ENCODE peak calls at places on chromosome 16, in seven cellular contexts. One of them, this sample, is unnamed.

GRCh38 chr16:52837251-52837650 is 215.4 kb downstream of the CHD9NB start:
- DNase-seq in endothelial cell of umbilical vein: no peak
- DNase-seq in upper lobe of right lung: no peak
- DNase-seq in thoracic aorta: no peak
- DNase-seq in fibroblast of pulmonary artery: no peak
- DNase-seq in uterus: no peak
- DNase-seq in CD8-positive, alpha-beta T cell: no peak
- DNase-seq in this sample: no peak

GRCh38 chr16:81447383-81448101 is 2.9 kb downstream of the CMIP start:
- DNase-seq in CD8-positive, alpha-beta T cell: no peak
- DNase-seq in fibroblast of pulmonary artery: no peak
- DNase-seq in thoracic aorta: no peak
- DNase-seq in uterus: no peak
- DNase-seq in upper lobe of right lung: peak
- DNase-seq in endothelial cell of umbilical vein: peak
- DNase-seq in this sample: no peak

GRCh38 chr16:369866-370436 is 387 bp downstream of the MRPL28 start:
- DNase-seq in thoracic aorta: no peak
- DNase-seq in fibroblast of pulmonary artery: no peak
- DNase-seq in upper lobe of right lung: peak
- DNase-seq in endothelial cell of umbilical vein: no peak
- DNase-seq in uterus: no peak
- DNase-seq in CD8-positive, alpha-beta T cell: no peak
- DNase-seq in this sample: no peak

GRCh38 chr16:82004651-82005490 is 6.4 kb downstream of the SDR42E1 start:
- DNase-seq in CD8-positive, alpha-beta T cell: no peak
- DNase-seq in fibroblast of pulmonary artery: no peak
- DNase-seq in upper lobe of right lung: no peak
- DNase-seq in uterus: no peak
- DNase-seq in thoracic aorta: no peak
- DNase-seq in endothelial cell of umbilical vein: peak
- DNase-seq in this sample: no peak

GRCh38 chr16:25177831-25178688 is 38.7 kb upstream of the AQP8 start:
- DNase-seq in thoracic aorta: no peak
- DNase-seq in CD8-positive, alpha-beta T cell: no peak
- DNase-seq in endothelial cell of umbilical vein: no peak
- DNase-seq in fibroblast of pulmonary artery: no peak
- DNase-seq in upper lobe of right lung: peak
- DNase-seq in uterus: no peak
- DNase-seq in this sample: no peak

GRCh38 chr16:6081320-6081976 is 983.9 kb upstream of the EEF2KMT start:
- DNase-seq in upper lobe of right lung: no peak
- DNase-seq in uterus: no peak
- DNase-seq in endothelial cell of umbilical vein: no peak
- DNase-seq in fibroblast of pulmonary artery: peak
- DNase-seq in thoracic aorta: no peak
- DNase-seq in CD8-positive, alpha-beta T cell: no peak
- DNase-seq in this sample: no peak

GRCh38 chr16:84832488-84833141 is 12.8 kb downstream of the CRISPLD2 start:
- DNase-seq in fibroblast of pulmonary artery: peak
- DNase-seq in uterus: peak
- DNase-seq in thoracic aorta: peak
- DNase-seq in endothelial cell of umbilical vein: no peak
- DNase-seq in CD8-positive, alpha-beta T cell: no peak
- DNase-seq in upper lobe of right lung: peak
- DNase-seq in this sample: no peak

GRCh38 chr16:24516900-24517669 is 22.3 kb upstream of the RBBP6 start:
- DNase-seq in uterus: peak
- DNase-seq in upper lobe of right lung: peak
- DNase-seq in thoracic aorta: peak
- DNase-seq in fibroblast of pulmonary artery: peak
- DNase-seq in CD8-positive, alpha-beta T cell: peak
- DNase-seq in endothelial cell of umbilical vein: peak
- DNase-seq in this sample: no peak

GRCh38 chr16:10511829-10512228 is 68.6 kb downstream of the EMP2 start:
- DNase-seq in upper lobe of right lung: no peak
- DNase-seq in thoracic aorta: no peak
- DNase-seq in fibroblast of pulmonary artery: no peak
- DNase-seq in CD8-positive, alpha-beta T cell: no peak
- DNase-seq in uterus: no peak
- DNase-seq in endothelial cell of umbilical vein: no peak
- DNase-seq in this sample: no peak

GRCh38 chr16:70399951-70400350 is 38.9 kb downstream of the ST3GAL2 start:
- DNase-seq in endothelial cell of umbilical vein: no peak
- DNase-seq in fibroblast of pulmonary artery: no peak
- DNase-seq in uterus: no peak
- DNase-seq in upper lobe of right lung: no peak
- DNase-seq in thoracic aorta: no peak
- DNase-seq in CD8-positive, alpha-beta T cell: no peak
- DNase-seq in this sample: no peak

GRCh38 chr16:53775821-53776431 is 72.0 kb downstream of the FTO start:
- DNase-seq in CD8-positive, alpha-beta T cell: no peak
- DNase-seq in upper lobe of right lung: peak
- DNase-seq in fibroblast of pulmonary artery: peak
- DNase-seq in endothelial cell of umbilical vein: no peak
- DNase-seq in thoracic aorta: peak
- DNase-seq in uterus: peak
- DNase-seq in this sample: no peak

GRCh38 chr16:11517926-11518325 is 68.8 kb downstream of the LITAF start:
- DNase-seq in uterus: no peak
- DNase-seq in endothelial cell of umbilical vein: no peak
- DNase-seq in fibroblast of pulmonary artery: no peak
- DNase-seq in upper lobe of right lung: no peak
- DNase-seq in CD8-positive, alpha-beta T cell: no peak
- DNase-seq in thoracic aorta: no peak
- DNase-seq in this sample: no peak

GRCh38 chr16:73921295-73921694 is 375.3 kb upstream of the PSMD7 start:
- DNase-seq in CD8-positive, alpha-beta T cell: no peak
- DNase-seq in uterus: no peak
- DNase-seq in thoracic aorta: no peak
- DNase-seq in endothelial cell of umbilical vein: no peak
- DNase-seq in upper lobe of right lung: no peak
- DNase-seq in fibroblast of pulmonary artery: no peak
- DNase-seq in this sample: no peak

GRCh38 chr16:71482569-71482968 is 6.6 kb downstream of the ZNF19 start:
- DNase-seq in fibroblast of pulmonary artery: no peak
- DNase-seq in endothelial cell of umbilical vein: no peak
- DNase-seq in thoracic aorta: no peak
- DNase-seq in upper lobe of right lung: no peak
- DNase-seq in uterus: no peak
- DNase-seq in CD8-positive, alpha-beta T cell: no peak
- DNase-seq in this sample: no peak

GRCh38 chr16:66503030-66503429 is 46.9 kb downstream of the TK2 start:
- DNase-seq in upper lobe of right lung: no peak
- DNase-seq in fibroblast of pulmonary artery: no peak
- DNase-seq in thoracic aorta: no peak
- DNase-seq in uterus: peak
- DNase-seq in endothelial cell of umbilical vein: no peak
- DNase-seq in CD8-positive, alpha-beta T cell: no peak
- DNase-seq in this sample: no peak

GRCh38 chr16:24853830-24854229 is 8.1 kb downstream of the SLC5A11 start:
- DNase-seq in thoracic aorta: no peak
- DNase-seq in uterus: peak
- DNase-seq in CD8-positive, alpha-beta T cell: no peak
- DNase-seq in upper lobe of right lung: no peak
- DNase-seq in endothelial cell of umbilical vein: peak
- DNase-seq in fibroblast of pulmonary artery: peak
- DNase-seq in this sample: no peak

GRCh38 chr16:67548265-67549126 is 13.8 kb upstream of the CTCF start:
- DNase-seq in uterus: no peak
- DNase-seq in CD8-positive, alpha-beta T cell: no peak
- DNase-seq in fibroblast of pulmonary artery: no peak
- DNase-seq in thoracic aorta: no peak
- DNase-seq in endothelial cell of umbilical vein: peak
- DNase-seq in upper lobe of right lung: peak
- DNase-seq in this sample: no peak

GRCh38 chr16:88552815-88553214 is 17.4 kb upstream of the ZC3H18 start:
- DNase-seq in endothelial cell of umbilical vein: no peak
- DNase-seq in CD8-positive, alpha-beta T cell: no peak
- DNase-seq in fibroblast of pulmonary artery: no peak
- DNase-seq in upper lobe of right lung: no peak
- DNase-seq in thoracic aorta: no peak
- DNase-seq in uterus: no peak
- DNase-seq in this sample: no peak
- H3K4me3 ChIP-seq in endothelial cell of umbilical vein: no peak
- H3K4me3 ChIP-seq in CD8-positive, alpha-beta T cell: no peak
- H3K4me3 ChIP-seq in fibroblast of pulmonary artery: no peak
- H3K4me3 ChIP-seq in upper lobe of right lung: no peak
- H3K4me3 ChIP-seq in thoracic aorta: no peak
- H3K4me3 ChIP-seq in uterus: no peak
- H3K4me3 ChIP-seq in this sample: no peak

DNA sequence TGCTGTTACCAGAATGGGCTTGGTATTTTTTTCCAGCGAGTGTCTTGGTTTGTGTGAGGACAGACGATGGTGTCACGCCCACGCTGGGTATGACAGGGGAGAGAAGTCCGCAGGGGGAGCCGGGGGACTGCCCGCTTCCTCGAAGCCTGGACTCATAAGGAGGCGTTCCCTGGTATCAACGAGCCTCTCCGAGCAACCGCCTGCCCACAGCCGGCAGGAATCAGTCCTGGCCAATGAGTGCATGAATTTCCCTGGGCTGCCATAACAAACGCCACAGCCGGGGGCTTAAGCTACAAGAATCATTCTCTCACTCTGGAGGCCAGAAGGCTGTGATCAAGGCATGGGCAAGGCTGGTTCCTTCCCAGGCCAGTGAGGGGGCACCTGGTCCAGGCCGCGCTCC is 26.1 kb upstream of the JPH3 start:
- DNase-seq in CD8-positive, alpha-beta T cell: no peak
- DNase-seq in thoracic aorta: no peak
- DNase-seq in endothelial cell of umbilical vein: no peak
- DNase-seq in upper lobe of right lung: no peak
- DNase-seq in fibroblast of pulmonary artery: no peak
- DNase-seq in uterus: no peak
- DNase-seq in this sample: no peak
- TF ChIP-seq CTCF in CD8-positive, alpha-beta T cell: no peak
- TF ChIP-seq CTCF in thoracic aorta: no peak
- TF ChIP-seq CTCF in endothelial cell of umbilical vein: no peak
- TF ChIP-seq CTCF in upper lobe of right lung: no peak
- TF ChIP-seq CTCF in fibroblast of pulmonary artery: no peak
- TF ChIP-seq CTCF in uterus: no peak
- TF ChIP-seq CTCF in this sample: no peak

DNA sequence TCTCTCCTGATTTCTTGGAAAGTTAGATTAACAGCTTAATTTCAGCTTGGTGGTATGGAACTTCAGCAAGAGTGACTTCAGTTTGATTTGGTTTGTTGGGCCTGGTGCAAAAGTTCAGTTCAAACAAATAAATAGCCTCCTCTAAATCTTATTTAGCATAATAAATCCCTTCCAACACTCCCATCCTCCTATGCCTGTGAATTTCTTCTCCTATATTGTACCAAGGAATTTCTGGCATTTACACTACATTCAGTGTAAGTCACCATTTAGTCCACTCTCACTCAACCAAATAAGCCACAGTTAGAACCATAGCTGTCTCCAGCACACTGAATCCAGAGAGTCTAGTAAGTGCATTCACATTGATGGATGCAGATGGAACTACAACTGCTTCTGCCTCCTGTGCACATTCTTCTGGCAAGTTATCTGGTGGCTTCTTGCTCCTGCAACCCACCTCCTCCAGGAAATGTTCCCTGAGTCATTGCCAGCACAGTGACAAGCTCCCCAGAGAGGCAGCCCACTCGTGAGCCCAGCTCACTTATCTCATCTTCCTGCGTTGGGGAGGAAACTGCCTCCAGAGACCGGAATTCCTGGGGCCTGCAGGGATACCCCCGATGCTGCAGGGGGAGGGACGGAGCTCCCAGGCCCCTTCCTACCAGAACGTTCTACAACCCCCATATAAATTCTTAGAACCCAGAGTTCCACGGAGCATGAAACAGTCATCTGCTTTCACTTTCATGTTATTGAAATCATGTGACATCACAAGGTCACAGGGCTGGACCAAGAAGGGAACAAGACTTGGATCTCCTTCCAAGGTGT is 318.3 kb downstream of the PHKB start:
- DNase-seq in CD8-positive, alpha-beta T cell: no peak
- DNase-seq in upper lobe of right lung: no peak
- DNase-seq in endothelial cell of umbilical vein: peak
- DNase-seq in fibroblast of pulmonary artery: peak
- DNase-seq in uterus: no peak
- DNase-seq in thoracic aorta: no peak
- DNase-seq in this sample: no peak
- H3K4me3 ChIP-seq in CD8-positive, alpha-beta T cell: peak
- H3K4me3 ChIP-seq in upper lobe of right lung: peak
- H3K4me3 ChIP-seq in endothelial cell of umbilical vein: peak
- H3K4me3 ChIP-seq in fibroblast of pulmonary artery: peak
- H3K4me3 ChIP-seq in uterus: peak
- H3K4me3 ChIP-seq in thoracic aorta: peak
- H3K4me3 ChIP-seq in this sample: peak

DNA sequence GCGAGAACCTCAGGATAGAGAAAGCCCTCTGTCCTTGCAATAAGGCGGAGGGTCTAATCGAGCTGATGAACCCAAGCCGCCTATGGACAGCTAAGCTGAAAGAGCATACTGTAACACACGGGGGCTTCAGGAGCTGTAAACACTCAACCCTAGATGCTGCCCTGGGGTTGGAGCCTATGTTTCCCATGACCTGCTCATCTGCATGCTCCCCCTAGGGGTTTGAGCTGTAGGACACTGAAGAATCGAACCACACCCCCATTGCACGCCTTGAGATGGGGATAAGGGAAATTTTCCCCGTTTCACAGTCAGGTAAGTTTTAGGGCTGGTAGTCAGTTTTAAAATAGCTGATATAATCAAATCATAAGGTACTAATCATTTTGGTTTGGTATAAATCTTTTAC is 675.6 kb upstream of the CDH8 start:
- DNase-seq in fibroblast of pulmonary artery: no peak
- DNase-seq in uterus: no peak
- DNase-seq in thoracic aorta: no peak
- DNase-seq in upper lobe of right lung: no peak
- DNase-seq in endothelial cell of umbilical vein: no peak
- DNase-seq in CD8-positive, alpha-beta T cell: no peak
- DNase-seq in this sample: no peak
- TF ChIP-seq CTCF in fibroblast of pulmonary artery: no peak
- TF ChIP-seq CTCF in uterus: no peak
- TF ChIP-seq CTCF in thoracic aorta: no peak
- TF ChIP-seq CTCF in upper lobe of right lung: no peak
- TF ChIP-seq CTCF in endothelial cell of umbilical vein: no peak
- TF ChIP-seq CTCF in CD8-positive, alpha-beta T cell: no peak
- TF ChIP-seq CTCF in this sample: no peak

DNA sequence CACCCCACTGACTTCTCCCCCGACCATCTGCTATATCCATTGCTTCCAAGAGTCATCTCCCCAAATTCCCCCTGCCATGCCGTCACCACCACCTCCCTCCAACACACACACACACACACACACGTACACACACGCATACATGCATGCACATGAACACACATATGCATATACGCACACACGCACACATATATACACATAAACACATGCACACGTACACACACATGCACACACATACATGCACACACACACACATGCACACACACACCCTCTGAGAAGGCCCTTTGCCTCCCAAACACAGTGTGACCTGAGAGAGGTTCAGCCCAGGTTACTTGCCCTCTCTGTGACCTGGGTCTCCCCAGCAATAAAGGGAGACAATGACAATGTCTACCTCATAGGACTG is 95.1 kb downstream of the ZNF423 start:
- DNase-seq in endothelial cell of umbilical vein: no peak
- DNase-seq in thoracic aorta: no peak
- DNase-seq in fibroblast of pulmonary artery: no peak
- DNase-seq in uterus: no peak
- DNase-seq in upper lobe of right lung: no peak
- DNase-seq in CD8-positive, alpha-beta T cell: no peak
- DNase-seq in this sample: no peak
- H3K4me3 ChIP-seq in endothelial cell of umbilical vein: no peak
- H3K4me3 ChIP-seq in thoracic aorta: no peak
- H3K4me3 ChIP-seq in fibroblast of pulmonary artery: no peak
- H3K4me3 ChIP-seq in uterus: no peak
- H3K4me3 ChIP-seq in upper lobe of right lung: no peak
- H3K4me3 ChIP-seq in CD8-positive, alpha-beta T cell: no peak
- H3K4me3 ChIP-seq in this sample: no peak